ENCODE peak calls at places on chromosome 20, in five cellular contexts. U is esophagus muscularis mucosa, W is fibroblast of the aortic adventitia, K is MM.1S, T is heart left ventricle. J is an unnamed sample.

GRCh38 chr20:53613748-53614147 is 20.1 kb upstream of the ZNF217 start:
- DNase-seq in U (no peak), W (peak), K (no peak), T (no peak), J (no peak)

GRCh38 chr20:63744158-63744557 is 4.6 kb downstream of the SLC2A4RG start:
- DNase-seq in U (no peak), W (no peak), K (no peak), T (no peak), J (no peak)

GRCh38 chr20:1803216-1804128 is 91.7 kb upstream of the SIRPA start:
- DNase-seq in U (no peak), W (peak), K (peak), T (peak), J (peak)

GRCh38 chr20:48800227-48800626 is 27.6 kb downstream of the PREX1 start:
- DNase-seq in U (no peak), W (no peak), K (no peak), T (no peak), J (no peak)

GRCh38 chr20:51862796-51863195 is 60.5 kb upstream of the SALL4 start:
- DNase-seq in U (no peak), W (no peak), K (no peak), T (no peak), J (no peak)

GRCh38 chr20:6718660-6719059 is 48.8 kb upstream of the BMP2 start:
- DNase-seq in U (no peak), W (no peak), K (no peak), T (no peak), J (no peak)

GRCh38 chr20:9323622-9324021 is 190.8 kb upstream of the LAMP5 start:
- DNase-seq in U (no peak), W (no peak), K (no peak), T (no peak), J (no peak)

GRCh38 chr20:24734139-24734538 is 214.9 kb upstream of the CST7 start:
- DNase-seq in U (peak), W (no peak), K (no peak), T (no peak), J (no peak)

GRCh38 chr20:64083380-64084208 is 604 bp downstream of the LKAAEAR1 start:
- DNase-seq in U (no peak), W (peak), K (peak), T (peak), J (peak)

GRCh38 chr20:14441201-14441600 is 103.8 kb upstream of the FLRT3 start:
- DNase-seq in U (no peak), W (peak), K (no peak), T (no peak), J (no peak)

GRCh38 chr20:41072099-41072798 is 43.6 kb downstream of the TOP1 start:
- DNase-seq in U (no peak), W (peak), K (no peak), T (peak), J (peak)

GRCh38 chr20:17654649-17655285 is 27.3 kb downstream of the RRBP1 start:
- DNase-seq in U (no peak), W (peak), K (no peak), T (no peak), J (no peak)

GRCh38 chr20:822651-823325 is 10.7 kb upstream of the FAM110A start:
- DNase-seq in U (no peak), W (no peak), K (no peak), T (no peak), J (no peak)

GRCh38 chr20:63756648-63756991 is 17.0 kb downstream of the SLC2A4RG start:
- DNase-seq in U (no peak), W (no peak), K (no peak), T (no peak), J (no peak)

GRCh38 chr20:420721-421574 is 12.8 kb downstream of the RBCK1 start:
- DNase-seq in U (no peak), W (no peak), K (no peak), T (no peak), J (no peak)

DNA sequence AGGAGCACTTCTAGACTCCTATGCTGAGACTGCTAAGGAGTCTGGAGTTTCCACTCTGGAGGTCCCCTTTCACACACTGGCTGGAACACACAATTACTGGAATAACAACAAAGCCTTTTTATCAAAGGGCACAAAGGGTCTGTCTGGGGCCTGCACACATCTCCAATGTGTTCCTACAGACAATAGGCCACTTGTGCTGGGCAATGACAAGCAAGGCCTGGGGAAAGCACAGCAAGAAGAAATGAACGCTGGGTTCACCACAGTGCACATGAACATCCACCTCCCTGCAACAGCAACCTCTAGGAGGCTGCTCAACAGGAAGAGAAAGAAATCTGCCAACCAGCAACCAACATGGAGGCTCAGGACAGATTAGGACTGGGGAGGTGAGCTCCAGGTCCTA is 43.9 kb downstream of the TRPC4AP start:
- DNase-seq in U (no peak), W (no peak), K (no peak), T (no peak), J (no peak)
- TF ChIP-seq CTCF in U (no peak), W (no peak), K (no peak), T (no peak), J (no peak)

GRCh38 chr20:38872491-38873049 is 53.6 kb upstream of the FAM83D start:
- DNase-seq in U (no peak), W (no peak), K (peak), T (no peak), J (no peak)

GRCh38 chr20:38872036-38872435 is 54.2 kb upstream of the FAM83D start:
- DNase-seq in U (no peak), W (no peak), K (peak), T (no peak), J (no peak)

GRCh38 chr20:38873050-38873581 is 53.1 kb upstream of the FAM83D start:
- DNase-seq in U (no peak), W (no peak), K (peak), T (no peak), J (no peak)

GRCh38 chr20:38870733-38871559 is 55.3 kb upstream of the FAM83D start:
- DNase-seq in U (no peak), W (no peak), K (peak), T (no peak), J (no peak)

GRCh38 chr20:38871560-38871953 is 54.7 kb upstream of the FAM83D start:
- DNase-seq in U (no peak), W (no peak), K (peak), T (no peak), J (no peak)
- H3K4me3 ChIP-seq in U (no peak), W (no peak), K (no peak), T (no peak), J (no peak)

DNA sequence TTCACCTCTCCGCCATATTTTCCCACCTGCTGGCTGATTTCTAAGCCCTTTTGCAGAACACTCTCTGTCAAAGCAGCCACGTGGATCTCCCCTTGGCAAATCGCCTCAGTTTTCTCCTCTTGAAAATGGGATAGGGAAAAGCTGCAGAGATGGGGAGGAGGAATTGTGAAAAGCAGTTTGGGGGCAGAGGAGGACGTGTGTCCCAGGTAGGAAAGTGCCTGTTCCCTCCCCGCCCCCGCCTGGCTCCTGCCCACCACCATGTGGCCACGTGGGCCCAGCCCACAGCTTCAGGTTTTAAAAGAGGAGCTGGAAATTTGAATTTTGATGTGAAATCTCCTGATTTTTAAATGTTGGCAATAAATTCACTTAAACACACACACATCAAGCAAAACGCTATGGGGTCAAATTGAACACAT is 3.6 kb upstream of the CEBPB start:
- DNase-seq in U (no peak), W (no peak), K (no peak), T (no peak), J (no peak)
- TF ChIP-seq CTCF in U (no peak), W (no peak), K (no peak), T (no peak), J (no peak)

GRCh38 chr20:47351643-47352331 is 4.7 kb downstream of the ZMYND8 start:
- DNase-seq in U (no peak), W (peak), K (peak), T (no peak), J (no peak)
- H3K4me3 ChIP-seq in U (peak), W (peak), K (peak), T (peak), J (peak)

GRCh38 chr20:59526242-59527225 is 77.8 kb upstream of the PHACTR3 start:
- DNase-seq in U (no peak), W (no peak), K (no peak), T (no peak), J (no peak)
- TF ChIP-seq CTCF in U (no peak), W (peak), K (peak), T (no peak), J (no peak)

DNA sequence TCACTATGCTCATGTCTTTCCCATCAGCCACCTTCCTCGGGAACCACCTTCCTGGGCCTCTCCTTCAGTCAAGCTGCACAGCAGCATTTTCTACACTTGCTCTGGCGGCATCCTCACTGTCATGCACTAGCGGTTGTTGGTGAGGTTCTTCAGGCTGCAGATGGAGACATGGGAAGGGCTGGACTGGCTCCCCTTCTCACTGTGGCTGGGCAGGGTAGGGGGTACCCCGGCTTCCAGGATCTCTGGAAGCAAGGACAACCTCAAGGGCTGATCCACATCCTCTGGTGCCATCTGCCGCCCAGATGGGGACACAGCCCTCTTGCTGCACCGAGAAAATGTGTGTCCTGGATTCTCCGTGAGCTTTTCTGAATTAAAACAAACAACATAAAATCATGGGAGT is 180.1 kb upstream of the RNF24 start:
- DNase-seq in U (no peak), W (peak), K (no peak), T (no peak), J (no peak)
- H3K4me3 ChIP-seq in U (no peak), W (no peak), K (no peak), T (no peak), J (no peak)

GRCh38 chr20:11921326-11921725 is 3.6 kb downstream of the BTBD3 start:
- DNase-seq in U (no peak), W (no peak), K (no peak), T (no peak), J (no peak)
- TF ChIP-seq CTCF in U (no peak), W (no peak), K (no peak), T (no peak), J (no peak)

GRCh38 chr20:37328149-37328945 is 17.6 kb upstream of the SRC start:
- DNase-seq in U (no peak), W (no peak), K (no peak), T (no peak), J (no peak)
- H3K4me3 ChIP-seq in U (no peak), W (no peak), K (no peak), T (no peak), J (no peak)

DNA sequence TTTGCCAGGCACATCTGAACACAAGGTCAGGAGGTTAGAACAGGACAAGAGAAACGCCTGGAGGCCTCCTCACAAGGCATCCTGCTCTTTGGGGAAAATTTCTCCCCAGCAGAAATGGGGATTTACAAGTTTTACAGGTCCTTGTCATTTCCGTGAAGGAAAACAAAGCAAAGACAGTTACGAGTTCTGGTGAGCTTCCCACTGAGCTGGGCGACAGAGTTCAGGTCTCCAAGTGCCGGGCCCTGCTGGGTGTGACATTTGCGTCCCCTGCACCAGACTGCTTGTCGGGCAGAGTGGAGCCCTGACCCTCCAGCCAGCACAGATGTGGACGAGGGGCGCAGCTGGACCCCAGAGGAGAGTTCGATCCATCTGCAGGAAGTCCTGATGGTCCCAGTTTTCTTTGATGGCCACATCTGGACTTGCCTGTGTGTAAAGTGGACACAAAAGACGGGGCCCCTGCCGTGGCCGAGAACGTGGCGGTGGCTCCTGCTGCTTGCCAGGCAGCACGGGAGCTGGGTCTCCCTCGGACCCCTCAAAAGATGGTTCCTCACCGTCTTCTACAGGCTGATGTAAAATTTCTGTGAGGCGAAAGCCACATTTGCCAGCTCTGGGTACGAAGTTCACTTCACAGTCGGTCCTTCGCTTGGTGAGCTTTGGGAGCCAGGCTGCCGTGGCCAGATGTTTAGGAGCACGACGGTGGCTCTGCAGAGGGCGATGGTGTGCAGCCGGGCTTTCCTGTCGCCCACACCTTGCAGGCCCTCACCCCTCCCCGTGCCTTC is 5.2 kb upstream of the ADRM1 start:
- DNase-seq in U (no peak), W (no peak), K (no peak), T (no peak), J (no peak)
- TF ChIP-seq CTCF in U (no peak), W (no peak), K (no peak), T (no peak), J (no peak)

GRCh38 chr20:58173930-58174707 is 54.3 kb downstream of the ANKRD60 start:
- DNase-seq in U (no peak), W (no peak), K (no peak), T (no peak), J (no peak)
- H3K4me3 ChIP-seq in U (peak), W (no peak), K (no peak), T (peak), J (peak)

J was measured in ascending aorta.